ENCODE peak calls at places on chromosomes 7 and 10, in nine cellular contexts. B is stomach; T is WERI-Rb-1; O is CD8-positive, alpha-beta memory T cell; U is fibroblast of lung; E is sigmoid colon; M is lung; R is small intestine; C is H7. W is an unnamed sample.

GRCh38 chr7:2862831-2863361 is 18.8 kb upstream of the GNA12 start:
- DNase-seq in B (no peak), T (no peak), O (peak; percentile 23), U (peak; percentile 45), E (no peak), M (no peak), R (no peak), C (no peak), W (no peak)

GRCh38 chr7:148151778-148152177 is 438.8 kb upstream of the C7orf33 start:
- DNase-seq in B (no peak), T (no peak), O (no peak), U (no peak), E (no peak), M (no peak), R (no peak), C (peak; percentile 24), W (no peak)

GRCh38 chr7:17681965-17682364 is 258.3 kb downstream of the SNX13 start:
- DNase-seq in B (no peak), T (no peak), O (no peak), U (no peak), E (no peak), M (no peak), R (no peak), C (no peak), W (no peak)

GRCh38 chr10:62655337-62655994 is 149.1 kb upstream of the ADO start:
- DNase-seq in B (no peak), T (no peak), O (no peak), U (no peak), E (no peak), M (no peak), R (no peak), C (no peak), W (no peak)

GRCh38 chr7:40300146-40300655 is 165.4 kb downstream of the SUGCT start:
- DNase-seq in B (no peak), T (no peak), O (no peak), U (no peak), E (no peak), M (no peak), R (no peak), C (no peak), W (no peak)

GRCh38 chr7:101988513-101988912 is 171.1 kb downstream of the CUX1 start:
- DNase-seq in B (no peak), T (no peak), O (no peak), U (no peak), E (no peak), M (no peak), R (no peak), C (no peak), W (no peak)

GRCh38 chr7:130996205-130996840 is 262.3 kb upstream of the KLF14 start:
- DNase-seq in B (peak; percentile 46), T (no peak), O (no peak), U (no peak), E (no peak), M (no peak), R (peak; percentile 75), C (no peak), W (no peak)

GRCh38 chr10:46560952-46561351 is 4.5 kb upstream of the GPRIN2 start:
- DNase-seq in B (no peak), T (no peak), O (no peak), U (no peak), E (no peak), M (peak; percentile 22), R (no peak), C (no peak), W (no peak)

GRCh38 chr10:16183989-16184643 is 252.7 kb upstream of the PTER start:
- DNase-seq in B (no peak), T (no peak), O (no peak), U (no peak), E (no peak), M (no peak), R (no peak), C (no peak), W (no peak)
- H3K27me3 ChIP-seq in B (no peaks in the 10 kb centered on the region), T (no peaks in the 10 kb centered on the region), O (no peaks in the 10 kb centered on the region), U (no peaks in the 10 kb centered on the region), E (no peaks in the 10 kb centered on the region), M (no peaks in the 10 kb centered on the region), R (no peaks in the 10 kb centered on the region), C (no peaks in the 10 kb centered on the region), W (no peaks in the 10 kb centered on the region)

GRCh38 chr7:14793151-14793550 is 109.4 kb downstream of the DGKB start:
- DNase-seq in B (no peak), T (no peak), O (no peak), U (no peak), E (no peak), M (no peak), R (no peak), C (no peak), W (no peak)
- H3K4me3 ChIP-seq in B (no peak overlapping the region), T (no peak overlapping the region), O (no peak overlapping the region), U (no peak overlapping the region), E (no peak overlapping the region), M (no peak overlapping the region), R (no peak overlapping the region), C (no peak overlapping the region), W (no peak overlapping the region)

GRCh38 chr10:69579661-69580060 is 6.4 kb upstream of the NEUROG3 start:
- DNase-seq in B (no peak), T (no peak), O (no peak), U (no peak), E (no peak), M (no peak), R (no peak), C (no peak), W (no peak)
- H3K27me3 ChIP-seq in B (peaks cover 18% of the 10 kb centered on the region), T (peaks cover 75% of the 10 kb centered on the region), O (peaks cover 18% of the 10 kb centered on the region), U (peaks cover 26% of the 10 kb centered on the region), E (peaks cover 60% of the 10 kb centered on the region), M (peaks cover 23% of the 10 kb centered on the region), R (peaks cover 36% of the 10 kb centered on the region), C (peaks cover 86% of the 10 kb centered on the region), W (peaks cover 13% of the 10 kb centered on the region)

GRCh38 chr7:98456851-98457250 is 56.0 kb upstream of the BAIAP2L1 start:
- DNase-seq in B (no peak), T (no peak), O (no peak), U (no peak), E (no peak), M (no peak), R (no peak), C (no peak), W (no peak)

GRCh38 chr7:98458090-98458875 is 57.4 kb upstream of the BAIAP2L1 start:
- DNase-seq in B (no peak), T (no peak), O (no peak), U (no peak), E (no peak), M (no peak), R (no peak), C (no peak), W (no peak)

GRCh38 chr7:98462926-98463325 is 62.0 kb upstream of the BAIAP2L1 start:
- DNase-seq in B (no peak), T (no peak), O (no peak), U (no peak), E (no peak), M (no peak), R (no peak), C (no peak), W (no peak)

GRCh38 chr7:98460902-98461301 is 60.0 kb upstream of the BAIAP2L1 start:
- DNase-seq in B (no peak), T (no peak), O (no peak), U (no peak), E (no peak), M (no peak), R (no peak), C (no peak), W (no peak)

GRCh38 chr7:98459529-98459928 is 58.6 kb upstream of the BAIAP2L1 start:
- DNase-seq in B (no peak), T (no peak), O (no peak), U (no peak), E (no peak), M (no peak), R (no peak), C (peak; percentile 79), W (no peak)
- H3K4me3 ChIP-seq in B (no peak overlapping the region), T (no peak overlapping the region), O (no peak overlapping the region), U (no peak overlapping the region), E (no peak overlapping the region), M (no peak overlapping the region), R (no peak overlapping the region), C (no peak overlapping the region), W (no peak overlapping the region)

GRCh38 chr7:34739651-34740300 is 81.8 kb downstream of the NPSR1 start:
- DNase-seq in B (no peak), T (peak; percentile 51), O (no peak), U (no peak), E (no peak), M (no peak), R (no peak), C (no peak), W (no peak)
- H3K27me3 ChIP-seq in B (no peaks in the 10 kb centered on the region), T (no peaks in the 10 kb centered on the region), O (no peaks in the 10 kb centered on the region), U (no peaks in the 10 kb centered on the region), E (no peaks in the 10 kb centered on the region), M (no peaks in the 10 kb centered on the region), R (no peaks in the 10 kb centered on the region), C (no peaks in the 10 kb centered on the region), W (no peaks in the 10 kb centered on the region)

GRCh38 chr7:70618020-70618551 is 513.9 kb upstream of the GALNT17 start:
- DNase-seq in B (no peak), T (no peak), O (no peak), U (no peak), E (no peak), M (no peak), R (no peak), C (peak; percentile 31), W (no peak)

GRCh38 chr7:70612811-70613210 is 519.1 kb upstream of the GALNT17 start:
- DNase-seq in B (no peak), T (no peak), O (no peak), U (no peak), E (no peak), M (no peak), R (no peak), C (no peak), W (no peak)

GRCh38 chr7:70615066-70615465 is 516.9 kb upstream of the GALNT17 start:
- DNase-seq in B (no peak), T (no peak), O (no peak), U (no peak), E (no peak), M (no peak), R (no peak), C (no peak), W (no peak)

GRCh38 chr7:70616821-70617220 is 515.1 kb upstream of the GALNT17 start:
- DNase-seq in B (no peak), T (no peak), O (no peak), U (no peak), E (no peak), M (no peak), R (no peak), C (no peak), W (no peak)

DNA sequence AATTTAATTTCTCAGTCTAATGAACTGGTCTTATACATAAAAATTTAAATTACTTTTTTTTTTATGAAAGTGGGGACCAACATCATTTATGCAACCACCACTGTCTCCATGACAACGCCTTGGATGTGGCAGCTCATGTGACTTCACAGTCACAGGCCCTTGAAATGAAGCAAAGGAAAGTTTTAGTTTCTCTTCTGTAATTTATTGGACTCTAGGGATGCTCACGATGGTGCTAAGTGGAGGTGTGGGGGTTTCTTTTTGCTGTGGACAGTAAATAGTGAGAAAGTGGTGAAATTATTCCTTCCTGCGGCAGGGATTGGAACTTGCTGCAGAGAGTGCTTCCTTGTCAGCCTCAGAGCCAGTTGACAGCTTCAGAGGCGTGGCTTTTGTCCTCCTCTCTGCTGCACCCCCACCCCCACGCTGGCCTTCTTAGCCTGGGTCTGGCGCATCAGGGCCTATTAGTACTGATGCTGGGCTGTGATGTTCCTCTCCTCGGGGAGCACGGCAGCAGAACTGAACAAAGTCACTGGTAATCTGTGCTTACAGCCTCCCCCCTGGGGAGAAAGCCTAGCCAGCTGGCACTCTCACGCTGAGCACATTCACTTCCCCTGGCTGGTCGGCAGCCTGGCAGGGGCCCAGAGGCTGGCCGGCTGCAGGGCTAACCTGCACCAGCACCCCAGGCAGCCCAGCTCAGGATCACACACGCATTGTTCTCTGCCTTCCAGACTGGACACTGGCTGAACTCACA is 517.5 kb upstream of the GALNT17 start:
- DNase-seq in B (peak; percentile 87), T (peak; percentile 98), O (no peak), U (peak; percentile 41), E (peak; percentile 87), M (peak; percentile 38), R (peak; percentile 19), C (peak; percentile 78), W (no peak)
- H3K4me3 ChIP-seq in B (peak overlapping the region; percentile 4), T (no peak overlapping the region), O (no peak overlapping the region), U (no peak overlapping the region), E (no peak overlapping the region), M (no peak overlapping the region), R (no peak overlapping the region), C (no peak overlapping the region), W (no peak overlapping the region)

W was measured in CD4-positive, alpha-beta memory T cell.